ENCODE peak calls at places on chromosomes 7 and 10, in nine cellular contexts. One of them, this sample, is unnamed.

GRCh38 chr7:120805636-120806388 is 52.1 kb downstream of the TSPAN12 start:
- DNase-seq in left ventricle myocardium inferior: no peak
- DNase-seq in A549: peak
- DNase-seq in heart left ventricle: no peak
- DNase-seq in CD8-positive, alpha-beta T cell: peak
- DNase-seq in DND-41: peak
- DNase-seq in adrenal gland: peak
- DNase-seq in right atrium auricular region: no peak
- DNase-seq in psoas muscle: no peak
- DNase-seq in this sample: peak

GRCh38 chr7:127047521-127047920 is 205.2 kb downstream of the GRM8 start:
- DNase-seq in A549: no peak
- DNase-seq in heart left ventricle: no peak
- DNase-seq in psoas muscle: no peak
- DNase-seq in adrenal gland: no peak
- DNase-seq in left ventricle myocardium inferior: no peak
- DNase-seq in DND-41: no peak
- DNase-seq in right atrium auricular region: no peak
- DNase-seq in CD8-positive, alpha-beta T cell: no peak
- DNase-seq in this sample: no peak

GRCh38 chr10:1166101-1166827 is 110.1 kb downstream of the WDR37 start:
- DNase-seq in left ventricle myocardium inferior: no peak
- DNase-seq in DND-41: no peak
- DNase-seq in psoas muscle: no peak
- DNase-seq in adrenal gland: no peak
- DNase-seq in heart left ventricle: peak
- DNase-seq in A549: no peak
- DNase-seq in CD8-positive, alpha-beta T cell: no peak
- DNase-seq in right atrium auricular region: no peak
- DNase-seq in this sample: no peak

GRCh38 chr7:155124706-155125105 is 54.6 kb downstream of the HTR5A start:
- DNase-seq in right atrium auricular region: no peak
- DNase-seq in CD8-positive, alpha-beta T cell: no peak
- DNase-seq in heart left ventricle: no peak
- DNase-seq in DND-41: no peak
- DNase-seq in psoas muscle: no peak
- DNase-seq in adrenal gland: no peak
- DNase-seq in A549: no peak
- DNase-seq in left ventricle myocardium inferior: no peak
- DNase-seq in this sample: no peak

GRCh38 chr10:116053910-116054309 is 219.1 kb downstream of the GFRA1 start:
- DNase-seq in left ventricle myocardium inferior: no peak
- DNase-seq in CD8-positive, alpha-beta T cell: no peak
- DNase-seq in psoas muscle: no peak
- DNase-seq in right atrium auricular region: no peak
- DNase-seq in adrenal gland: no peak
- DNase-seq in A549: no peak
- DNase-seq in DND-41: no peak
- DNase-seq in heart left ventricle: no peak
- DNase-seq in this sample: no peak

GRCh38 chr10:118958559-118958958 is 71.0 kb upstream of the NANOS1 start:
- DNase-seq in heart left ventricle: no peak
- DNase-seq in psoas muscle: no peak
- DNase-seq in left ventricle myocardium inferior: no peak
- DNase-seq in right atrium auricular region: no peak
- DNase-seq in adrenal gland: no peak
- DNase-seq in CD8-positive, alpha-beta T cell: no peak
- DNase-seq in DND-41: no peak
- DNase-seq in A549: no peak
- DNase-seq in this sample: no peak

GRCh38 chr10:5423774-5424173 is 11.4 kb downstream of the NET1 start:
- DNase-seq in CD8-positive, alpha-beta T cell: no peak
- DNase-seq in psoas muscle: no peak
- DNase-seq in adrenal gland: no peak
- DNase-seq in right atrium auricular region: no peak
- DNase-seq in A549: no peak
- DNase-seq in left ventricle myocardium inferior: no peak
- DNase-seq in DND-41: no peak
- DNase-seq in heart left ventricle: no peak
- DNase-seq in this sample: no peak

GRCh38 chr7:146956323-146956722 is 839.7 kb downstream of the CNTNAP2 start:
- DNase-seq in psoas muscle: no peak
- DNase-seq in DND-41: no peak
- DNase-seq in right atrium auricular region: no peak
- DNase-seq in adrenal gland: no peak
- DNase-seq in CD8-positive, alpha-beta T cell: no peak
- DNase-seq in left ventricle myocardium inferior: no peak
- DNase-seq in A549: no peak
- DNase-seq in heart left ventricle: no peak
- DNase-seq in this sample: no peak

GRCh38 chr7:106306256-106306655 is 21.5 kb upstream of the NAMPT start:
- DNase-seq in DND-41: no peak
- DNase-seq in heart left ventricle: no peak
- DNase-seq in adrenal gland: no peak
- DNase-seq in right atrium auricular region: no peak
- DNase-seq in left ventricle myocardium inferior: no peak
- DNase-seq in psoas muscle: no peak
- DNase-seq in A549: no peak
- DNase-seq in CD8-positive, alpha-beta T cell: no peak
- DNase-seq in this sample: no peak

GRCh38 chr7:134879815-134880475 is 100.5 kb downstream of the CALD1 start:
- DNase-seq in A549: no peak
- DNase-seq in adrenal gland: no peak
- DNase-seq in psoas muscle: no peak
- DNase-seq in right atrium auricular region: no peak
- DNase-seq in heart left ventricle: no peak
- DNase-seq in CD8-positive, alpha-beta T cell: no peak
- DNase-seq in DND-41: no peak
- DNase-seq in left ventricle myocardium inferior: no peak
- DNase-seq in this sample: no peak
- H3K27ac ChIP-seq in A549: no peak
- H3K27ac ChIP-seq in adrenal gland: no peak
- H3K27ac ChIP-seq in psoas muscle: no peak
- H3K27ac ChIP-seq in right atrium auricular region: no peak
- H3K27ac ChIP-seq in heart left ventricle: peak
- H3K27ac ChIP-seq in CD8-positive, alpha-beta T cell: no peak
- H3K27ac ChIP-seq in DND-41: no peak
- H3K27ac ChIP-seq in left ventricle myocardium inferior: peak
- H3K27ac ChIP-seq in this sample: no peak

GRCh38 chr10:100338434-100339036 is 8.5 kb upstream of the SCD start:
- DNase-seq in heart left ventricle: peak
- DNase-seq in DND-41: peak
- DNase-seq in left ventricle myocardium inferior: peak
- DNase-seq in psoas muscle: peak
- DNase-seq in adrenal gland: peak
- DNase-seq in CD8-positive, alpha-beta T cell: peak
- DNase-seq in right atrium auricular region: peak
- DNase-seq in A549: peak
- DNase-seq in this sample: peak
- H3K27ac ChIP-seq in heart left ventricle: no peak
- H3K27ac ChIP-seq in DND-41: peak
- H3K27ac ChIP-seq in left ventricle myocardium inferior: no peak
- H3K27ac ChIP-seq in psoas muscle: no peak
- H3K27ac ChIP-seq in adrenal gland: no peak
- H3K27ac ChIP-seq in CD8-positive, alpha-beta T cell: no peak
- H3K27ac ChIP-seq in right atrium auricular region: no peak
- H3K27ac ChIP-seq in A549: peak
- H3K27ac ChIP-seq in this sample: no peak

DNA sequence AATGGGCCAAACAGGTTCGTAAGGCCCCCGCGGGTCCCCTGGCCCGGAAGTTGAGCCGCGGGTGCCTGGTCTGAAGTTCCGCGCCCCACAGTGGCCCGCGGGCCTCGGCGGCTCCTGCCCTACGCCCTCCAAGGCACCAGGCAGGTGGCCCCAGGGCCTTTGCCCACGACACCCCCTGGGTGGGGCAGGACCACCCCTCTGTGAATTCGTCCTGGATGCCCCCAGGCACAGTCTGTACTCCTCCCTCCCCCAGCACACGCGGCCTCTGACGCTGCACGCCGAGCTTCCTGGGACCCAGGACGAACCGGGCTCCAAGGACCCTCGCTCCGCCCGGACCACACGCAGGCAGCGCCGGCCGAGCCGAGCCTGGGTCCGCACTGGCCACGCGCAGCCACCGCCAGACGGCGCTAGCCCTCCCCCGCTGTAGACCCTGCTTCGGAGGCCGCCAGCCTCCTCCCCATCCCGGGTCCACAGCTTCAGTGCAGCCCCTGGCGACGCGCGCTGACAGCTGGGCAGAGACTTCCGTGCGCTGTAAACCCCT is 810 bp upstream of the TCERG1L start:
- DNase-seq in A549: no peak
- DNase-seq in adrenal gland: no peak
- DNase-seq in CD8-positive, alpha-beta T cell: no peak
- DNase-seq in heart left ventricle: no peak
- DNase-seq in right atrium auricular region: no peak
- DNase-seq in psoas muscle: no peak
- DNase-seq in left ventricle myocardium inferior: no peak
- DNase-seq in DND-41: no peak
- DNase-seq in this sample: no peak
- H3K27ac ChIP-seq in A549: no peak
- H3K27ac ChIP-seq in adrenal gland: no peak
- H3K27ac ChIP-seq in CD8-positive, alpha-beta T cell: no peak
- H3K27ac ChIP-seq in heart left ventricle: no peak
- H3K27ac ChIP-seq in right atrium auricular region: no peak
- H3K27ac ChIP-seq in psoas muscle: no peak
- H3K27ac ChIP-seq in left ventricle myocardium inferior: no peak
- H3K27ac ChIP-seq in DND-41: no peak
- H3K27ac ChIP-seq in this sample: no peak

GRCh38 chr10:72066318-72067284 is 21.8 kb downstream of the SPOCK2 start:
- DNase-seq in heart left ventricle: no peak
- DNase-seq in adrenal gland: no peak
- DNase-seq in left ventricle myocardium inferior: peak
- DNase-seq in right atrium auricular region: no peak
- DNase-seq in psoas muscle: no peak
- DNase-seq in CD8-positive, alpha-beta T cell: no peak
- DNase-seq in DND-41: no peak
- DNase-seq in A549: no peak
- DNase-seq in this sample: no peak

GRCh38 chr10:72062832-72063702 is 25.3 kb downstream of the SPOCK2 start:
- DNase-seq in psoas muscle: no peak
- DNase-seq in left ventricle myocardium inferior: no peak
- DNase-seq in CD8-positive, alpha-beta T cell: no peak
- DNase-seq in heart left ventricle: no peak
- DNase-seq in DND-41: no peak
- DNase-seq in adrenal gland: no peak
- DNase-seq in right atrium auricular region: no peak
- DNase-seq in A549: no peak
- DNase-seq in this sample: no peak

GRCh38 chr10:72067463-72068125 is 20.8 kb downstream of the SPOCK2 start:
- DNase-seq in CD8-positive, alpha-beta T cell: no peak
- DNase-seq in heart left ventricle: peak
- DNase-seq in psoas muscle: no peak
- DNase-seq in DND-41: no peak
- DNase-seq in left ventricle myocardium inferior: no peak
- DNase-seq in adrenal gland: no peak
- DNase-seq in right atrium auricular region: no peak
- DNase-seq in A549: no peak
- DNase-seq in this sample: no peak

GRCh38 chr10:72063703-72064391 is 24.5 kb downstream of the SPOCK2 start:
- DNase-seq in adrenal gland: no peak
- DNase-seq in DND-41: no peak
- DNase-seq in psoas muscle: no peak
- DNase-seq in right atrium auricular region: no peak
- DNase-seq in heart left ventricle: no peak
- DNase-seq in A549: no peak
- DNase-seq in left ventricle myocardium inferior: no peak
- DNase-seq in CD8-positive, alpha-beta T cell: no peak
- DNase-seq in this sample: no peak

GRCh38 chr10:72065439-72066025 is 22.8 kb downstream of the SPOCK2 start:
- DNase-seq in A549: no peak
- DNase-seq in heart left ventricle: no peak
- DNase-seq in DND-41: no peak
- DNase-seq in right atrium auricular region: no peak
- DNase-seq in adrenal gland: peak
- DNase-seq in left ventricle myocardium inferior: no peak
- DNase-seq in psoas muscle: no peak
- DNase-seq in CD8-positive, alpha-beta T cell: no peak
- DNase-seq in this sample: no peak
- H3K27ac ChIP-seq in A549: no peak
- H3K27ac ChIP-seq in heart left ventricle: no peak
- H3K27ac ChIP-seq in DND-41: no peak
- H3K27ac ChIP-seq in right atrium auricular region: no peak
- H3K27ac ChIP-seq in adrenal gland: no peak
- H3K27ac ChIP-seq in left ventricle myocardium inferior: peak
- H3K27ac ChIP-seq in psoas muscle: no peak
- H3K27ac ChIP-seq in CD8-positive, alpha-beta T cell: no peak
- H3K27ac ChIP-seq in this sample: no peak

GRCh38 chr10:132482090-132482489 is 55.5 kb upstream of the INPP5A start:
- DNase-seq in DND-41: no peak
- DNase-seq in psoas muscle: peak
- DNase-seq in right atrium auricular region: no peak
- DNase-seq in CD8-positive, alpha-beta T cell: no peak
- DNase-seq in adrenal gland: no peak
- DNase-seq in left ventricle myocardium inferior: no peak
- DNase-seq in A549: no peak
- DNase-seq in heart left ventricle: no peak
- DNase-seq in this sample: no peak
- H3K27ac ChIP-seq in DND-41: no peak
- H3K27ac ChIP-seq in psoas muscle: no peak
- H3K27ac ChIP-seq in right atrium auricular region: peak
- H3K27ac ChIP-seq in CD8-positive, alpha-beta T cell: no peak
- H3K27ac ChIP-seq in adrenal gland: no peak
- H3K27ac ChIP-seq in left ventricle myocardium inferior: peak
- H3K27ac ChIP-seq in A549: no peak
- H3K27ac ChIP-seq in heart left ventricle: no peak
- H3K27ac ChIP-seq in this sample: no peak

GRCh38 chr7:152884321-152884720 is 124.8 kb downstream of the ACTR3B start:
- DNase-seq in psoas muscle: no peak
- DNase-seq in CD8-positive, alpha-beta T cell: no peak
- DNase-seq in DND-41: no peak
- DNase-seq in heart left ventricle: no peak
- DNase-seq in right atrium auricular region: no peak
- DNase-seq in left ventricle myocardium inferior: no peak
- DNase-seq in adrenal gland: no peak
- DNase-seq in A549: no peak
- DNase-seq in this sample: no peak

GRCh38 chr7:152881893-152882292 is 122.3 kb downstream of the ACTR3B start:
- DNase-seq in psoas muscle: no peak
- DNase-seq in left ventricle myocardium inferior: no peak
- DNase-seq in adrenal gland: no peak
- DNase-seq in A549: no peak
- DNase-seq in CD8-positive, alpha-beta T cell: no peak
- DNase-seq in heart left ventricle: no peak
- DNase-seq in right atrium auricular region: no peak
- DNase-seq in DND-41: no peak
- DNase-seq in this sample: no peak

GRCh38 chr7:152882576-152883310 is 123.2 kb downstream of the ACTR3B start:
- DNase-seq in heart left ventricle: no peak
- DNase-seq in adrenal gland: no peak
- DNase-seq in DND-41: no peak
- DNase-seq in A549: no peak
- DNase-seq in psoas muscle: no peak
- DNase-seq in CD8-positive, alpha-beta T cell: no peak
- DNase-seq in left ventricle myocardium inferior: no peak
- DNase-seq in right atrium auricular region: no peak
- DNase-seq in this sample: no peak

GRCh38 chr7:152886579-152887117 is 127.1 kb downstream of the ACTR3B start:
- DNase-seq in right atrium auricular region: no peak
- DNase-seq in heart left ventricle: no peak
- DNase-seq in psoas muscle: no peak
- DNase-seq in CD8-positive, alpha-beta T cell: no peak
- DNase-seq in left ventricle myocardium inferior: no peak
- DNase-seq in DND-41: no peak
- DNase-seq in A549: no peak
- DNase-seq in adrenal gland: no peak
- DNase-seq in this sample: no peak

GRCh38 chr7:152883858-152884257 is 124.3 kb downstream of the ACTR3B start:
- DNase-seq in CD8-positive, alpha-beta T cell: no peak
- DNase-seq in psoas muscle: no peak
- DNase-seq in DND-41: no peak
- DNase-seq in right atrium auricular region: no peak
- DNase-seq in left ventricle myocardium inferior: no peak
- DNase-seq in A549: no peak
- DNase-seq in heart left ventricle: no peak
- DNase-seq in adrenal gland: no peak
- DNase-seq in this sample: no peak
- H3K27ac ChIP-seq in CD8-positive, alpha-beta T cell: no peak
- H3K27ac ChIP-seq in psoas muscle: no peak
- H3K27ac ChIP-seq in DND-41: no peak
- H3K27ac ChIP-seq in right atrium auricular region: no peak
- H3K27ac ChIP-seq in left ventricle myocardium inferior: no peak
- H3K27ac ChIP-seq in A549: no peak
- H3K27ac ChIP-seq in heart left ventricle: no peak
- H3K27ac ChIP-seq in adrenal gland: no peak
- H3K27ac ChIP-seq in this sample: no peak